ENCODE peak calls at places on chromosomes 6 and 20, in seven cellular contexts. S is SJSA1, P is body of pancreas, F is neuronal stem cell, H is IMR-90, Q is esophagus squamous epithelium, L is small intestine. V is an unnamed sample. For H3K36me3, the result is how much of the 10 kb centered on the place peaks cover.

GRCh38 chr6:36075656-36076055 is 48.0 kb downstream of the MAPK14 start:
- DNase-seq in P (no peak), Q (no peak), F (no peak), H (no peak), L (peak), S (no peak), V (no peak)

GRCh38 chr6:33807606-33808005 is 3.8 kb upstream of the MLN start:
- DNase-seq in F (no peak), L (no peak), Q (no peak), P (no peak), H (no peak), S (no peak), V (no peak)

GRCh38 chr6:78700997-78701396 is 166.4 kb upstream of the IRAK1BP1 start:
- DNase-seq in F (no peak), L (no peak), H (no peak), Q (no peak), S (no peak), P (no peak), V (no peak)

GRCh38 chr6:36612101-36612625 is 18.0 kb downstream of the SRSF3 start:
- DNase-seq in Q (no peak), H (no peak), F (no peak), L (no peak), S (no peak), P (no peak), V (no peak)

GRCh38 chr6:56842602-56843475 is 112.1 kb upstream of the BEND6 start:
- DNase-seq in L (no peak), S (no peak), P (no peak), F (no peak), Q (no peak), H (peak), V (peak)

GRCh38 chr20:20837574-20838021 is 125.2 kb upstream of the RALGAPA2 start:
- DNase-seq in H (peak), P (peak), L (peak), Q (no peak), S (no peak), F (peak), V (peak)

GRCh38 chr6:1558388-1558787 is 51.3 kb upstream of the FOXC1 start:
- DNase-seq in H (no peak), L (no peak), P (no peak), Q (no peak), F (no peak), S (no peak), V (no peak)

GRCh38 chr6:166417285-166417691 is 34.5 kb upstream of the MPC1 start:
- DNase-seq in L (peak), H (no peak), F (no peak), S (no peak), Q (no peak), P (no peak), V (no peak)

GRCh38 chr6:111938710-111939109 is 65.5 kb upstream of the FYN start:
- DNase-seq in S (peak), H (peak), F (no peak), P (no peak), Q (no peak), L (no peak), V (peak)

GRCh38 chr6:52306972-52307849 is 22.7 kb upstream of the MCM3 start:
- DNase-seq in S (no peak), P (no peak), H (no peak), L (no peak), F (no peak), Q (no peak), V (no peak)
- H3K4me3 ChIP-seq in S (no peak), P (no peak), H (no peak), L (no peak), F (peak), Q (no peak), V (no peak)

DNA sequence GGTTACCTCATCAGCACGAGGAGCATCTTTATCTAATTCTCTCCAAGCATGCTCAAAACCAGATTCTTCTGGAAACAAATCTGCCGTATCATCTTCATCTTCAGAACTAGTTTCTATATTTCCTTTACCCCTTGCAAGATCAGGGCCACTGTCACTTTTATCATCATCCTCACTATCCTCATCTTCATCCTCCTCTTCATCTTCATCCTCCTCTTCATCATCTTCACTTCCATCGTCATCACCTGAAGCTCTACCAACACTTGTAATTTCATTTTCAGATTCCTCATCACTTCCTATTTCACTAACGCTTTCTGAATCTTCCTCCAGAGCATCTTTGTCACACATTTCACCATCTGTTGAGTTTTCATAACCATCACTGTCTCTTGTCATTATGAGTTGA is 8.9 kb downstream of the ESF1 start:
- DNase-seq in L (no peak), H (no peak), P (no peak), S (no peak), F (no peak), Q (no peak), V (no peak)
- H3K36me3 ChIP-seq in L (under half), H (under half), P (under half), S (half or more), F (under half), Q (under half), V (half or more)

GRCh38 chr20:63741676-63742380 is 2.3 kb downstream of the SLC2A4RG start:
- DNase-seq in S (peak), P (peak), H (no peak), Q (no peak), F (no peak), L (no peak), V (no peak)

GRCh38 chr20:63743210-63743970 is 3.8 kb downstream of the SLC2A4RG start:
- DNase-seq in P (no peak), L (no peak), S (no peak), F (no peak), H (no peak), Q (no peak), V (no peak)

GRCh38 chr20:63741354-63741675 is 1.7 kb downstream of the SLC2A4RG start:
- DNase-seq in F (no peak), S (no peak), P (no peak), H (no peak), L (no peak), Q (no peak), V (no peak)

GRCh38 chr20:63744158-63744557 is 4.6 kb downstream of the SLC2A4RG start:
- DNase-seq in P (no peak), F (no peak), L (no peak), S (no peak), Q (no peak), H (no peak), V (no peak)

GRCh38 chr20:63742381-63743024 is 2.9 kb downstream of the SLC2A4RG start:
- DNase-seq in S (peak), L (no peak), F (no peak), P (peak), H (no peak), Q (no peak), V (no peak)
- H3K4me3 ChIP-seq in S (no peak), L (no peak), F (no peak), P (no peak), H (no peak), Q (no peak), V (no peak)

GRCh38 chr6:89661559-89661958 is 23.0 kb upstream of the LYRM2 start:
- DNase-seq in F (no peak), Q (no peak), S (no peak), L (no peak), P (no peak), H (no peak), V (no peak)
- H3K36me3 ChIP-seq in F (under half), Q (under half), S (half or more), L (under half), P (under half), H (under half), V (half or more)

DNA sequence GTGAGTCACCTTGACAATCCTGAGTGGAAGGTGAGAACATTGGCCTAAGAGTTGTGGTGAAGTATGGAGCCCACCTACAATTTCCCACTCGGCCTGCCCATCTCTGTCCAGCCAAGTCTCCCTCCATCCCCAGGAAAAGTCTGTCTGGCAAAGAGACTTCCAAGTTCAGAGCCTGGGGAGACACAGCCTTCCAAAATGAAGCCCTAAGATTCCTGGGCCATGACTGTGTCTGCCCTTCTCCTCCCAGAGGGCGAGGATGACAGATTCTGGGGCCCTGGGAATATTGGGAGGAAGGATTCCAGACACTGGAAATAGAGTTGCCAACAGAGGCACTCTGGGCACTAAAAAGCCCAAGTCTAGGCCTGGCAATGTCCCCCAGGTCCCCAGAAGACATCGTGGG is 176.8 kb downstream of the NFATC2 start:
- DNase-seq in P (no peak), S (peak), Q (no peak), F (no peak), H (peak), L (no peak), V (peak)
- H3K4me3 ChIP-seq in P (no peak), S (no peak), Q (no peak), F (no peak), H (no peak), L (no peak), V (no peak)

GRCh38 chr20:6026051-6026450 is 27.8 kb downstream of the LRRN4 start:
- DNase-seq in H (peak), P (no peak), F (no peak), Q (no peak), S (no peak), L (no peak), V (no peak)

GRCh38 chr20:6030453-6031080 is 23.3 kb downstream of the LRRN4 start:
- DNase-seq in F (no peak), H (no peak), Q (no peak), S (no peak), P (no peak), L (no peak), V (no peak)

GRCh38 chr20:6028795-6029194 is 25.1 kb downstream of the LRRN4 start:
- DNase-seq in P (no peak), L (no peak), S (no peak), F (no peak), H (no peak), Q (no peak), V (no peak)

GRCh38 chr20:6034134-6034969 is 19.5 kb downstream of the LRRN4 start:
- DNase-seq in Q (no peak), H (no peak), F (no peak), L (no peak), P (no peak), S (no peak), V (no peak)

GRCh38 chr20:6029538-6029937 is 24.3 kb downstream of the LRRN4 start:
- DNase-seq in F (no peak), L (no peak), H (no peak), P (no peak), Q (no peak), S (no peak), V (no peak)
- H3K36me3 ChIP-seq in F (under half), L (under half), H (under half), P (under half), Q (under half), S (under half), V (under half)

GRCh38 chr20:2657241-2657640 is 4.8 kb downstream of the NOP56 start:
- DNase-seq in S (no peak), H (no peak), F (no peak), P (no peak), Q (no peak), L (no peak), V (no peak)
- H3K4me3 ChIP-seq in S (no peak), H (no peak), F (no peak), P (no peak), Q (no peak), L (no peak), V (no peak)